ENCODE peak calls at places on chromosomes 5 and 9, in eight cellular contexts. L is upper lobe of left lung, I is AG04449, M is fibroblast of pulmonary artery, G is nephron progenitor cell, N is esophagus muscularis mucosa, O is uterus, S is testis. B is an unnamed sample.

GRCh38 chr9:98231770-98232478 is 23.5 kb downstream of the TBC1D2 start:
- DNase-seq in L (no peak), I (peak), M (peak), G (no peak), N (no peak), O (no peak), S (no peak), B (no peak)

GRCh38 chr9:114394523-114395193 is 6.9 kb upstream of the AKNA start:
- DNase-seq in L (no peak), I (no peak), M (no peak), G (no peak), N (no peak), O (peak), S (no peak), B (no peak)

GRCh38 chr5:115544371-115545064 is at the start of gene FEM1C:
- DNase-seq in L (peak), I (peak), M (peak), G (peak), N (peak), O (peak), S (peak), B (peak)

GRCh38 chr9:117084221-117084620 is 330.6 kb downstream of the ASTN2 start:
- DNase-seq in L (no peak), I (no peak), M (no peak), G (no peak), N (no peak), O (no peak), S (no peak), B (no peak)

GRCh38 chr9:106717686-106718085 is 145.3 kb upstream of the ZNF462 start:
- DNase-seq in L (no peak), I (peak), M (peak), G (no peak), N (no peak), O (no peak), S (no peak), B (peak)

GRCh38 chr5:73137575-73138530 is 17.5 kb downstream of the TMEM171 start:
- DNase-seq in L (no peak), I (no peak), M (no peak), G (no peak), N (no peak), O (no peak), S (no peak), B (no peak)

GRCh38 chr9:71485306-71485705 is 283.0 kb downstream of the CEMIP2 start:
- DNase-seq in L (no peak), I (no peak), M (no peak), G (no peak), N (no peak), O (no peak), S (no peak), B (no peak)

GRCh38 chr9:126981218-126981617 is 66.6 kb downstream of the RALGPS1 start:
- DNase-seq in L (no peak), I (no peak), M (no peak), G (no peak), N (peak), O (no peak), S (no peak), B (no peak)

GRCh38 chr5:149170292-149170691 is 29.0 kb downstream of the ABLIM3 start:
- DNase-seq in L (no peak), I (no peak), M (no peak), G (no peak), N (no peak), O (no peak), S (no peak), B (no peak)

GRCh38 chr9:122085260-122085659 is 7.8 kb downstream of the TTLL11 start:
- DNase-seq in L (no peak), I (no peak), M (no peak), G (no peak), N (no peak), O (no peak), S (no peak), B (no peak)

GRCh38 chr9:13447551-13448422 is 168.3 kb upstream of the MPDZ start:
- DNase-seq in L (no peak), I (no peak), M (peak), G (no peak), N (no peak), O (no peak), S (no peak), B (no peak)

GRCh38 chr9:13448482-13448881 is 169.0 kb upstream of the MPDZ start:
- DNase-seq in L (no peak), I (no peak), M (no peak), G (no peak), N (no peak), O (no peak), S (no peak), B (no peak)

GRCh38 chr9:13446261-13446660 is 166.8 kb upstream of the MPDZ start:
- DNase-seq in L (no peak), I (no peak), M (no peak), G (no peak), N (no peak), O (no peak), S (no peak), B (no peak)

GRCh38 chr9:13445123-13445522 is 165.6 kb upstream of the MPDZ start:
- DNase-seq in L (no peak), I (no peak), M (peak), G (no peak), N (no peak), O (no peak), S (no peak), B (no peak)

GRCh38 chr9:13446935-13447334 is 167.4 kb upstream of the MPDZ start:
- DNase-seq in L (no peak), I (no peak), M (peak), G (no peak), N (no peak), O (no peak), S (no peak), B (no peak)
- TF ChIP-seq CTCF in L (no peak), I (no peak), M (peak), G (no peak), N (peak), O (peak), S (peak), B (no peak)

DNA sequence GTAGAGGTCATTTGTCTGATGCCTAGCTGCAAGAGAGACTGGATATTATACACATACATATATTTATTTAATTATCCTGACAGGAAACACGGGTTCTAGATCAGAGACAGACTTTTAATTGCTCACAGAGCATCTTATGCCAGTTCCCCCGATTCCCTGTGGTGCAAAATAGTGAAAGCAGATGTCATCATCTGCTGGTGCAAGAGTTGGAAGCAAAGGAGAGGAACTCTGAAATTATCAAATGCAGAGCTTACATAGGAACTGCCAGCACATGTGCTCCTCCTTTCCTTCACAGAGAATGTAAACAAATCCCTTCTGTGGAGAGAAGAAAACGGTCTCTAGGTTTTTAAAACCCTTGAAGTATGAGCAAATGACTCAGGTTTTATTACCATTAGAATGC is 69.3 kb downstream of the DTWD2 start:
- DNase-seq in L (no peak), I (peak), M (no peak), G (no peak), N (no peak), O (no peak), S (no peak), B (peak)
- TF ChIP-seq CTCF in L (no peak), I (no peak), M (no peak), G (no peak), N (no peak), O (no peak), S (no peak), B (no peak)

GRCh38 chr9:136109351-136110081 is 9.2 kb downstream of the TMEM250 start:
- DNase-seq in L (peak), I (peak), M (peak), G (peak), N (peak), O (peak), S (peak), B (peak)
- TF ChIP-seq CTCF in L (peak), I (peak), M (no peak), G (no peak), N (no peak), O (peak), S (no peak), B (no peak)

GRCh38 chr5:36919238-36919637 is 42.7 kb downstream of the NIPBL start:
- DNase-seq in L (no peak), I (no peak), M (no peak), G (no peak), N (no peak), O (no peak), S (no peak), B (no peak)
- TF ChIP-seq CTCF in L (no peak), I (no peak), M (no peak), G (no peak), N (no peak), O (no peak), S (no peak), B (no peak)

B was measured in Caco-2.